ENCODE peak calls at places on chromosome 15, in nine cellular contexts. Q, G, O, W, V, X, U, A and H are unnamed samples.

GRCh38 chr15:41291065-41291631 is 41.2 kb downstream of the OIP5 start:
- DNase-seq in Q (no peak), G (no peak), O (no peak), W (no peak), V (no peak), X (no peak), U (no peak), A (peak; percentile 44), H (peak; percentile 12)

GRCh38 chr15:69398541-69398940 is 15.6 kb upstream of the KIF23 start:
- DNase-seq in Q (no peak), G (no peak), O (no peak), W (no peak), V (no peak), X (no peak), U (no peak), A (no peak), H (no peak)

GRCh38 chr15:27358751-27359434 is 387.9 kb downstream of the GABRG3 start:
- DNase-seq in Q (no peak), G (no peak), O (no peak), W (no peak), V (peak; percentile 54), X (no peak), U (no peak), A (no peak), H (no peak)

GRCh38 chr15:35505152-35505551 is 40.8 kb downstream of the DPH6 start:
- DNase-seq in Q (no peak), G (no peak), O (no peak), W (no peak), V (no peak), X (no peak), U (no peak), A (no peak), H (no peak)

GRCh38 chr15:64152507-64153387 is 1.2 kb downstream of the SNX22 start:
- DNase-seq in Q (no peak), G (peak; percentile 49), O (no peak), W (no peak), V (no peak), X (no peak), U (no peak), A (no peak), H (peak; percentile 23)

GRCh38 chr15:88568589-88568988 is 22.1 kb upstream of the DET1 start:
- DNase-seq in Q (no peak), G (no peak), O (no peak), W (no peak), V (no peak), X (no peak), U (no peak), A (no peak), H (no peak)

GRCh38 chr15:42239528-42240245 is 31.6 kb upstream of the VPS39 start:
- DNase-seq in Q (no peak), G (no peak), O (no peak), W (no peak), V (no peak), X (no peak), U (no peak), A (peak; percentile 29), H (no peak)

GRCh38 chr15:60674704-60675405 is 195.9 kb upstream of the ICE2 start:
- DNase-seq in Q (no peak), G (no peak), O (no peak), W (no peak), V (no peak), X (no peak), U (no peak), A (no peak), H (no peak)

GRCh38 chr15:60363903-60364302 is 33.9 kb downstream of the ANXA2 start:
- DNase-seq in Q (no peak), G (no peak), O (no peak), W (no peak), V (no peak), X (no peak), U (no peak), A (no peak), H (no peak)

GRCh38 chr15:32818758-32819405 is 101.1 kb downstream of the GREM1 start:
- DNase-seq in Q (no peak), G (no peak), O (no peak), W (no peak), V (no peak), X (no peak), U (no peak), A (no peak), H (no peak)

GRCh38 chr15:44676676-44677075 is 13.2 kb upstream of the SPG11 start:
- DNase-seq in Q (no peak), G (no peak), O (no peak), W (no peak), V (no peak), X (no peak), U (no peak), A (no peak), H (no peak)

GRCh38 chr15:77503764-77504163 is 83.1 kb downstream of the HMG20A start:
- DNase-seq in Q (peak; percentile 6), G (no peak), O (no peak), W (no peak), V (no peak), X (no peak), U (no peak), A (no peak), H (no peak)

GRCh38 chr15:91897585-91898372 is 44.3 kb downstream of the SLCO3A1 start:
- DNase-seq in Q (no peak), G (no peak), O (no peak), W (no peak), V (no peak), X (no peak), U (no peak), A (no peak), H (no peak)

GRCh38 chr15:100224206-100225185 is 117.3 kb downstream of the ADAMTS17 start:
- DNase-seq in Q (no peak), G (peak; percentile 17), O (no peak), W (no peak), V (no peak), X (no peak), U (no peak), A (no peak), H (no peak)

GRCh38 chr15:42591238-42591936 is 16.0 kb downstream of the STARD9 start:
- DNase-seq in Q (no peak), G (no peak), O (peak; percentile 29), W (no peak), V (peak; percentile 41), X (no peak), U (no peak), A (no peak), H (no peak)

GRCh38 chr15:63077952-63078351 is 35.4 kb downstream of the TPM1 start:
- DNase-seq in Q (no peak), G (no peak), O (no peak), W (no peak), V (no peak), X (no peak), U (no peak), A (no peak), H (no peak)
- TF ChIP-seq EP300 in Q (no peak), G (no peak), O (no peak), W (no peak), V (no peak), X (no peak), U (no peak), A (no peak), H (no peak)

GRCh38 chr15:36609793-36610192 is 30.4 kb downstream of the CDIN1 start:
- DNase-seq in Q (no peak), G (no peak), O (no peak), W (no peak), V (no peak), X (no peak), U (no peak), A (no peak), H (no peak)

GRCh38 chr15:36617529-36618196 is 38.2 kb downstream of the CDIN1 start:
- DNase-seq in Q (no peak), G (no peak), O (no peak), W (no peak), V (no peak), X (no peak), U (no peak), A (no peak), H (no peak)

GRCh38 chr15:36614016-36614415 is 34.6 kb downstream of the CDIN1 start:
- DNase-seq in Q (no peak), G (no peak), O (no peak), W (no peak), V (no peak), X (no peak), U (no peak), A (no peak), H (no peak)

GRCh38 chr15:36608166-36608565 is 28.7 kb downstream of the CDIN1 start:
- DNase-seq in Q (no peak), G (no peak), O (no peak), W (no peak), V (no peak), X (no peak), U (no peak), A (no peak), H (no peak)

DNA sequence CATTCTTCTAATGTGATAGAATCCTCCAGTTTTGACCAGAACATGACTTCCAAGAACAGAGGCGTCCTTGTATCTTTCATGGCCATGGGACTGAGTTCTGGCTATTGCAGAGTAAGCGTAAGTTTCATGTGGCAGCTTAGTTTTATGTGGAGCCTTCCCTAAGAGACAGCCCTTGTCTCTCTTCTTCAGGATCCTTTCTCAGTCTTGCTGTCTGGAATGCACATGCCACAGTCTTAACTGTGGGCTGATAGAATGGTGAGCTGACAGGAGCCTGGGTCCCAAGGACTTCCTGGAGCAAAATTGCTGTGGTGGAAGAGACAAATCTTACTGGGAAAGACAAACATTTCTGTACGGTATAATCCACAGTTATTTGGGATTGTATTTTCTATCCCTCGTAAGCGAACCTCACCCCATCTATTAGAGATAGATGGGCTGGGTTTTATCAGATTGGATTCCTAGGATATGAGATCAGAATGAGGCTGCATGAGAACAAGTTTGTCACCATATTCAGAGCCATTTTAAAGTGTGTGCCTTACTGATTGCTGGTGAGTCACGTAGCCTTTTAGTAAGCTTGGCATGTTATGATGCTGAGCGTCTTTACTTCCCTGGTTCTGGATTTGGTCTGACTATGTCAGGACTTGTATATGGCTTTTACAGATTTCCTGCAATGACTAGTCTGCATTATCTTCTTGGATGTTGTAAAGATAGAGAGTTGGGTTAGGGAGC is 32.8 kb downstream of the CDIN1 start:
- DNase-seq in Q (no peak), G (no peak), O (no peak), W (no peak), V (no peak), X (no peak), U (no peak), A (no peak), H (no peak)
- TF ChIP-seq EP300 in Q (no peak), G (no peak), O (no peak), W (no peak), V (no peak), X (no peak), U (no peak), A (no peak), H (no peak)

DNA sequence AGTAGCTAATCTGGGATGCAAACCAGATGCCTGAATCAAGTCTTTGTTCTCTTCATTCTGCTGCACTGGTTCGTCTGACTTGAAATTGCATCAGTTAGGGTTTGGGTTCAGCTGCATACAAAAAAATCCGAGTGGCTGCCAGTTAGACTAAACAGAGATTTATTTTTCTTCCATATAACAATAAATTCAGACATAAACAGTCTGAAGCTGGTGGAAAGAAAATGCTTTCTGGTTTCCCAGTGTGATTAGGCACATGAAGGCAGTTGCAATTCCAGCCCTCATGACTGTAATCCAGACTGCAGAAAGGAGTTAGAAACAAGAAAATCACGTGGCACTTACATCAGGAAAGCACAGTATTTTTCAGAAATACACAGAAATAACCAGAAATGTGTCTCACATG is 930.7 kb downstream of the MCTP2 start:
- DNase-seq in Q (no peak), G (no peak), O (no peak), W (no peak), V (no peak), X (no peak), U (no peak), A (no peak), H (no peak)
- TF ChIP-seq EP300 in Q (no peak), G (no peak), O (no peak), W (no peak), V (no peak), X (no peak), U (no peak), A (no peak), H (no peak)

GRCh38 chr15:61974759-61975158 is 85.5 kb downstream of the VPS13C start:
- DNase-seq in Q (no peak), G (no peak), O (no peak), W (no peak), V (no peak), X (no peak), U (no peak), A (no peak), H (no peak)
- TF ChIP-seq EP300 in Q (no peak), G (no peak), O (no peak), W (no peak), V (no peak), X (no peak), U (no peak), A (no peak), H (no peak)